ENCODE peak calls at places on chromosomes 11 and 22, in eight cellular contexts. Z, W, B, H, F, U, G and R are unnamed samples.

GRCh38 chr11:34789196-34789834 is 126.9 kb downstream of the APIP start:
- DNase-seq in Z (no peak), W (no peak), B (no peak), H (no peak), F (no peak), U (no peak), G (no peak), R (no peak)

GRCh38 chr11:77568306-77568705 is 21.4 kb upstream of the AQP11 start:
- DNase-seq in Z (no peak), W (no peak), B (no peak), H (no peak), F (no peak), U (no peak), G (no peak), R (no peak)

GRCh38 chr11:1220941-1221721 is 1.7 kb upstream of the MUC5B start:
- DNase-seq in Z (no peak), W (no peak), B (no peak), H (no peak), F (no peak), U (no peak), G (no peak), R (no peak)

GRCh38 chr22:21849489-21849888 is 18.0 kb downstream of the MAPK1 start:
- DNase-seq in Z (no peak), W (no peak), B (no peak), H (no peak), F (no peak), U (no peak), G (no peak), R (no peak)

GRCh38 chr22:19003518-19003917 is 67.4 kb upstream of the PRODH start:
- DNase-seq in Z (no peak), W (no peak), B (no peak), H (no peak), F (no peak), U (no peak), G (no peak), R (no peak)

GRCh38 chr11:76523786-76524436 is 79.1 kb downstream of the EMSY start:
- DNase-seq in Z (no peak), W (no peak), B (no peak), H (no peak), F (no peak), U (no peak), G (no peak), R (no peak)

GRCh38 chr11:123082977-123083376 is 21.0 kb upstream of the HSPA8 start:
- DNase-seq in Z (no peak), W (no peak), B (no peak), H (no peak), F (no peak), U (no peak), G (no peak), R (no peak)

GRCh38 chr11:33617672-33618362 is 82.8 kb downstream of the C11orf91 start:
- DNase-seq in Z (no peak), W (no peak), B (no peak), H (no peak), F (no peak), U (no peak), G (no peak), R (no peak)

GRCh38 chr22:43000441-43001175 is 14.3 kb downstream of the PACSIN2 start:
- DNase-seq in Z (peak), W (no peak), B (no peak), H (no peak), F (no peak), U (peak), G (no peak), R (no peak)

GRCh38 chr22:29626497-29627195 is 23.2 kb downstream of the NF2 start:
- DNase-seq in Z (no peak), W (no peak), B (no peak), H (peak), F (no peak), U (no peak), G (no peak), R (no peak)

GRCh38 chr11:27907534-27907933 is 200.4 kb downstream of the KIF18A start:
- DNase-seq in Z (no peak), W (no peak), B (no peak), H (no peak), F (no peak), U (no peak), G (no peak), R (no peak)

GRCh38 chr11:11513438-11513837 is 108.4 kb downstream of the GALNT18 start:
- DNase-seq in Z (no peak), W (no peak), B (no peak), H (peak), F (no peak), U (no peak), G (no peak), R (no peak)

GRCh38 chr11:77003954-77004353 is 30.2 kb upstream of the B3GNT6 start:
- DNase-seq in Z (no peak), W (no peak), B (no peak), H (no peak), F (no peak), U (no peak), G (no peak), R (no peak)

GRCh38 chr11:95688501-95689222 is 100.9 kb downstream of the FAM76B start:
- DNase-seq in Z (no peak), W (no peak), B (no peak), H (no peak), F (no peak), U (no peak), G (no peak), R (no peak)

GRCh38 chr11:1457326-1457680 is 29.3 kb downstream of the MOB2 start:
- DNase-seq in Z (no peak), W (no peak), B (no peak), H (no peak), F (no peak), U (no peak), G (no peak), R (no peak)

GRCh38 chr11:68340003-68340767 is 27.8 kb downstream of the LRP5 start:
- DNase-seq in Z (peak), W (no peak), B (no peak), H (no peak), F (no peak), U (no peak), G (no peak), R (no peak)

GRCh38 chr11:92219476-92219875 is 5.1 kb upstream of the FAT3 start:
- DNase-seq in Z (no peak), W (no peak), B (no peak), H (no peak), F (no peak), U (no peak), G (peak), R (no peak)

GRCh38 chr11:17650601-17650911 is 68.8 kb upstream of the MYOD1 start:
- DNase-seq in Z (peak), W (no peak), B (no peak), H (no peak), F (no peak), U (no peak), G (no peak), R (no peak)